ENCODE peak calls at places on chromosomes 4 and X, in four cellular contexts. S is right atrium auricular region, A is endodermal cell, R is MM.1S. F is an unnamed sample.

GRCh38 chr4:184756399-184756798 is 22.5 kb upstream of the CENPU start:
- DNase-seq in S (no peak), A (no peak), R (no peak), F (no peak)

GRCh38 chr4:828641-829271 is 2.8 kb upstream of the CPLX1 start:
- DNase-seq in S (no peak), A (peak; percentile 70), R (no peak), F (no peak)

GRCh38 chr4:72909461-72909860 is 160.1 kb downstream of the COX18 start:
- DNase-seq in S (no peak), A (peak; percentile 77), R (peak; percentile 28), F (no peak)

GRCh38 chrX:7233632-7234406 is 85.9 kb upstream of the PUDP start:
- DNase-seq in S (no peak), A (no peak), R (no peak), F (no peak)

GRCh38 chr4:155578726-155579385 is 87.8 kb upstream of the GUCY1A1 start:
- DNase-seq in S (no peak), A (no peak), R (no peak), F (no peak)

GRCh38 chr4:87073570-87074470 is 139.0 kb downstream of the AFF1 start:
- DNase-seq in S (no peak), A (no peak), R (peak; percentile 78), F (peak; percentile 15)

GRCh38 chr4:15868065-15868464 is 70.5 kb downstream of the FGFBP1 start:
- DNase-seq in S (no peak), A (no peak), R (no peak), F (no peak)

GRCh38 chrX:54484666-54485065 is 11.4 kb downstream of the FGD1 start:
- DNase-seq in S (no peak), A (peak; percentile 62), R (no peak), F (no peak)

GRCh38 chrX:77003956-77004355 is 443.2 kb upstream of the FGF16 start:
- DNase-seq in S (no peak), A (no peak), R (no peak), F (no peak)

GRCh38 chr4:124804584-124804983 is 92.1 kb upstream of the ANKRD50 start:
- DNase-seq in S (no peak), A (no peak), R (peak; percentile 57), F (no peak)

GRCh38 chrX:22365460-22365859 is 92.7 kb downstream of the CBLL2 start:
- DNase-seq in S (no peak), A (no peak), R (no peak), F (no peak)

GRCh38 chrX:8868070-8868795 is 67.0 kb upstream of the FAM9A start:
- DNase-seq in S (no peak), A (no peak), R (no peak), F (no peak)

DNA sequence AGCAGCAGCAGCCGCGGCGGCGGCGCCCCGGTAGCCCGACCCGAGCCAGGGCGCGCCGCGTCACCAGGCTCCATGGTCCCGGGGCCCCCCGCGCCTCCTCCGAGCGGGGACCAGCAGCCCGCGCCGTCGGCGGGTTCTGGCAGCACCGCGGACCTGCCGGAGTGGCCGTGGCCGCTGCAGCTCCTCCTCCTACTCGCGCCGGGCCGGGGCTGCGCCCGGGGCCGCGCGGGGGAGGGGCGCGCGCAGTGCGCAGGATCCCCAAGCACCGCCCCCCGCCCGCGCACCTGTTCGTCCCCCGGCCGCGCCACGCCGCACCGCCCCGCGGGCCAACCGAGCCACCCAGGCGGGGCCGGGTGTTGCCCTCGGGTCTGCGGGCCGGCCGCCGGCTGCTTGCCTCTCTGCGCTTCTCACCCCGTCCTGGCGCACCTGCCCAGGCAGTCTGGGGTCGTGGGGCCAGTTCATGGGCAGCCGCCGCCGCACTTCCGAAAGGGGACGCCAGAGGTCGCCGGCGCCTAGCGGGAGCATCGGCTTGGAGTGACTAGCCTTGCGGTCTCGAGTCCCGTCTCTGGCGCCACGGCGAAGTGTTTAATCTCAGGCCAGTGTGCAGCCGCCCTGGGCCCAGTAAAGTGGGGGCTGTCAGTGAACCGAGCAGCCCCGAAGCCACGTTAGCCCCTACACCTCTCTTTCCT is at the start of gene SLC9A7:
- DNase-seq in S (peak; percentile 70), A (peak; percentile 96), R (peak; percentile 68), F (peak; percentile 9)
- H3K27ac ChIP-seq in S (no peak within 1 kb of the TSS), A (no peak within 1 kb of the TSS), R (no peak within 1 kb of the TSS), F (peak within 1 kb of the TSS; percentile 52)

GRCh38 chr4:26033389-26033788 is 119.4 kb downstream of the SMIM20 start:
- DNase-seq in S (no peak), A (no peak), R (no peak), F (no peak)

GRCh38 chr4:26032572-26033320 is 118.7 kb downstream of the SMIM20 start:
- DNase-seq in S (no peak), A (no peak), R (no peak), F (no peak)

GRCh38 chr4:26031704-26032103 is 117.7 kb downstream of the SMIM20 start:
- DNase-seq in S (no peak), A (no peak), R (no peak), F (no peak)

GRCh38 chr4:26030780-26031179 is 116.8 kb downstream of the SMIM20 start:
- DNase-seq in S (no peak), A (no peak), R (no peak), F (no peak)

DNA sequence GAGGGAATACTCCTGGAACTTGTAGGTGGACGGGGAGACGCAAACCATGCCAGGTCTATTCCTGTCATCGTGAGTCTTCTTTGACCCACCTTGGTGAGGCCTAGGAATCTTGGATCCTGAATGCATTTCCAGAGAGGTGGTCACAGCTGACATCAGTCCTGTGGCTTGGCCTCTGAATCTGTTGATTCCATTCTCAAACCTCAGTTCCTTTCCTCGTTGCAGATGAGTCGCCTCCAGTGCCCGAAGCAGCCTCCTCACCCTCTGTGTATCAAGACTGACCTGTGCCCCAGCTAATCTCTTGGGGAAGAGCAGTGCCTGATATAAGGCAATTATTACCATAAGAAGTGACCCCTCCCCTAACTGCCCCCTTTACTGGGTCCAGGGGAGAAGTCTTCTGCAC is 118.1 kb downstream of the SMIM20 start:
- DNase-seq in S (no peak), A (no peak), R (no peak), F (no peak)
- H3K27ac ChIP-seq in S (peak overlapping the region; percentile 32), A (no peak overlapping the region), R (no peak overlapping the region), F (no peak overlapping the region)

GRCh38 chr4:83219344-83219990 is 65.1 kb downstream of the COQ2 start:
- DNase-seq in S (no peak), A (no peak), R (peak; percentile 94), F (no peak)
- H3K27ac ChIP-seq in S (no peak overlapping the region), A (no peak overlapping the region), R (peak overlapping the region; percentile 91), F (no peak overlapping the region)

DNA sequence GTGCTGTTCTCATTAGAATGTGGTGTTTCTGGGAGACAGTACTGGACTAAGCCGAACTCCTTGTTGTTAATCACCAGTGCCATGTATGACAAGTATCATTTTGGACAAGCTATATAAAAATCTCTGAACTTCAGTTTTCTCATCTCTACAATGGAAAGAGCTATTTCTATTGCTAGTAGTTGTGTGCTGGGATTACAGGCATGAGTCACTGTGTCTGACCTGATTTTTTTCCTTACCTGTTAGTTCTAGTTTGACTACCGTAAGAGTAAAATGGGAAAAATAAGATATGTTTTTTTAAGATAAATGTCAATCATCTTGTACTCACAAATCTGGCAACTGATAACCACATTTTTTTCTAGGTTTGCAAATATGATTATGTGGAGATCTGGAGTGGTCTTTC is 192.3 kb downstream of the TLL1 start:
- DNase-seq in S (no peak), A (no peak), R (no peak), F (no peak)
- H3K27ac ChIP-seq in S (no peak overlapping the region), A (no peak overlapping the region), R (no peak overlapping the region), F (no peak overlapping the region)

DNA sequence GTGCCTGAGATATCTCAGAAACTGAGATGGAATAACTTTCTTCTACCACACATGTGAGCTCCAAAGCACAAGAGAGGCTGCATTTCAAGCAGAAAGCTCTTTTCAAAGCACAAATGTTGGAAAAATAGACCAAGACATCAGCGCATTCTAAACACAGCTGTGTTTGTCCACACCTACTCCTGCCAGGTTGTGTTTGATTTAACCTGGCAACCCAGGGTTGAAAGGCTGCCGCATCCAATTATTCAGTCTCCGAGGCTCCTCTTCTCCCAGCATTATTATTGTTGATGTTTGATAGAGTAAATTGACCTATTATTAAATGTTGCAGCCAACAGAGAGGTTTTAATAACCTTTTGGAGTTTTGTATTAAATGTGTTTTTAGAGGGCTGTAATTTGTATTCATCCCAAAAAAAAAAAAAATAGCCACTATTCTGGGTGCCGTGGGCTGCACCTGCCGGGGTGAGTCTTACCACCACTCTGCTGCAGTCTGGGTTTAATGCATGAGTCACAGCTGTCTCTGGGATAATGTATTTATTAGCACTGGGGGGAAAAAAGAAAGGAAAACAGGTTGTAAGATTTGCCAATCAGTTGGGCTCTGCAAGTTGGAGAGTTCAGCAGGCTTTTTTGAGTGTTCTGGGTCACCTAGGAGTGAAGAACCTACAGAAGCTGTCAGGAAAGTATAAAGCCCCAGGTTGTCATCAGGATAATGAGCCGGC is 105.2 kb upstream of the NOCT start:
- DNase-seq in S (no peak), A (no peak), R (no peak), F (no peak)
- H3K27ac ChIP-seq in S (peak overlapping the region; percentile 88), A (peak overlapping the region; percentile 87), R (no peak overlapping the region), F (peak overlapping the region; percentile 65)

GRCh38 chr4:81647388-81647787 is 175.7 kb upstream of the RASGEF1B start:
- DNase-seq in S (no peak), A (peak; percentile 63), R (no peak), F (no peak)

GRCh38 chr4:81650871-81651270 is 179.2 kb upstream of the RASGEF1B start:
- DNase-seq in S (no peak), A (peak; percentile 83), R (no peak), F (no peak)

GRCh38 chr4:81648576-81649272 is 177.0 kb upstream of the RASGEF1B start:
- DNase-seq in S (no peak), A (no peak), R (peak; percentile 82), F (no peak)

GRCh38 chr4:81652069-81652478 is 180.4 kb upstream of the RASGEF1B start:
- DNase-seq in S (no peak), A (no peak), R (no peak), F (no peak)

GRCh38 chr4:81651500-81651899 is 179.8 kb upstream of the RASGEF1B start:
- DNase-seq in S (no peak), A (no peak), R (no peak), F (no peak)
- H3K27ac ChIP-seq in S (no peak overlapping the region), A (no peak overlapping the region), R (no peak overlapping the region), F (no peak overlapping the region)

DNA sequence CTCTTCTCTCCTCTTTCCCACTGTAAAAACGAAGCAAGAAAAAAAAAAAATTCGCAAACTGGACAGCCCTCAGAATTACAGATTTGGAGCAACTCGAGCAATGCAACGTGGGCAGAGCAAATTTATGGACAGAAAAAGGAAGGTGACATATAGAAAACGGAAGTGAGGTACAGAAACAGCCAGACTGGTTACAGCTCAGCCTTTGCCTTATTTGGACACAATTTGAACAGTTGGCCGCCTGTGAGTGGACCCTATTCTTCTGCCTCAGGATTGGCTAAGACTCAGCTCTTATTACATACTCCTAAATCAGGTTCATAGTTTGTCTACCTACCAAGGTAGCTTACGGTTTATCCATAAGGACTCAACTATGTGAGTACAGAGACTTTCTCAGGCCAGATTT is 98.8 kb downstream of the SOWAHB start:
- DNase-seq in S (no peak), A (no peak), R (no peak), F (no peak)
- H3K27ac ChIP-seq in S (no peak overlapping the region), A (no peak overlapping the region), R (no peak overlapping the region), F (no peak overlapping the region)

GRCh38 chrX:119655125-119655524 is 37.8 kb downstream of the SEPTIN6 start:
- DNase-seq in S (peak; percentile 66), A (no peak), R (no peak), F (no peak)
- H3K27ac ChIP-seq in S (peak overlapping the region; percentile 58), A (no peak overlapping the region), R (no peak overlapping the region), F (no peak overlapping the region)

F was measured in caudate nucleus.